ENCODE peak calls at places on chromosomes 11 and 22, in five cellular contexts. N, G, O, I and K are unnamed samples.

GRCh38 chr11:44983786-44984185 is 33.1 kb upstream of the TP53I11 start:
- DNase-seq in N (no peak), G (no peak), O (no peak), I (no peak), K (no peak)

GRCh38 chr11:74474316-74474715 is 7.0 kb upstream of the KCNE3 start:
- DNase-seq in N (no peak), G (no peak), O (no peak), I (no peak), K (no peak)

GRCh38 chr11:60498853-60499252 is 6.3 kb downstream of the MS4A12 start:
- DNase-seq in N (no peak), G (no peak), O (no peak), I (no peak), K (no peak)

GRCh38 chr11:65640483-65641207 is 2.7 kb downstream of the SIPA1 start:
- DNase-seq in N (no peak), G (no peak), O (no peak), I (no peak), K (no peak)

GRCh38 chr11:84645988-84646689 is 981.0 kb downstream of the DLG2 start:
- DNase-seq in N (no peak), G (no peak), O (no peak), I (no peak), K (no peak)

GRCh38 chr11:2846470-2846869 is 39.1 kb downstream of the CDKN1C start:
- DNase-seq in N (no peak), G (no peak), O (no peak), I (no peak), K (no peak)

GRCh38 chr11:65305501-65306268 is 9.0 kb upstream of the CDC42EP2 start:
- DNase-seq in N (peak; percentile 81), G (no peak), O (peak; percentile 60), I (no peak), K (no peak)

GRCh38 chr11:2781413-2782274 is 81.8 kb upstream of the KCNQ1OT1 start:
- DNase-seq in N (no peak), G (no peak), O (no peak), I (peak; percentile 62), K (no peak)

GRCh38 chr11:134904103-134904502 is 492.1 kb upstream of the B3GAT1 start:
- DNase-seq in N (no peak), G (no peak), O (no peak), I (no peak), K (no peak)

GRCh38 chr11:86740628-86741488 is 59.5 kb upstream of the PRSS23 start:
- DNase-seq in N (peak; percentile 97), G (peak; percentile 98), O (peak; percentile 95), I (peak; percentile 88), K (peak; percentile 91)

GRCh38 chr11:2137202-2138071 is 1.8 kb downstream of the IGF2 start:
- DNase-seq in N (peak; percentile 93), G (peak; percentile 11), O (peak; percentile 62), I (no peak), K (peak; percentile 35)

GRCh38 chr11:69535928-69536327 is 54.5 kb downstream of the LINC01488 start:
- DNase-seq in N (no peak), G (no peak), O (no peak), I (no peak), K (no peak)

GRCh38 chr11:46450846-46451470 is 59.4 kb upstream of the CHRM4 start:
- DNase-seq in N (no peak), G (peak; percentile 94), O (no peak), I (no peak), K (no peak)

GRCh38 chr11:94417386-94417987 is 16.3 kb upstream of the GPR83 start:
- DNase-seq in N (peak; percentile 65), G (peak; percentile 77), O (peak; percentile 24), I (no peak), K (no peak)

GRCh38 chr22:49021926-49022815 is 805.5 kb downstream of the BRD1 start:
- DNase-seq in N (no peak), G (no peak), O (no peak), I (peak; percentile 60), K (no peak)

GRCh38 chr22:28283025-28283654 is 364.1 kb upstream of the PITPNB start:
- DNase-seq in N (peak; percentile 59), G (peak; percentile 53), O (peak; percentile 5), I (no peak), K (no peak)

GRCh38 chr11:2886191-2886894 is 768 bp upstream of the CDKN1C start:
- DNase-seq in N (peak; percentile 61), G (peak; percentile 13), O (no peak), I (no peak), K (no peak)

GRCh38 chr22:41943661-41944209 is 3.2 kb downstream of the CENPM start:
- DNase-seq in N (peak; percentile 59), G (peak; percentile 29), O (peak; percentile 27), I (no peak), K (no peak)

DNA sequence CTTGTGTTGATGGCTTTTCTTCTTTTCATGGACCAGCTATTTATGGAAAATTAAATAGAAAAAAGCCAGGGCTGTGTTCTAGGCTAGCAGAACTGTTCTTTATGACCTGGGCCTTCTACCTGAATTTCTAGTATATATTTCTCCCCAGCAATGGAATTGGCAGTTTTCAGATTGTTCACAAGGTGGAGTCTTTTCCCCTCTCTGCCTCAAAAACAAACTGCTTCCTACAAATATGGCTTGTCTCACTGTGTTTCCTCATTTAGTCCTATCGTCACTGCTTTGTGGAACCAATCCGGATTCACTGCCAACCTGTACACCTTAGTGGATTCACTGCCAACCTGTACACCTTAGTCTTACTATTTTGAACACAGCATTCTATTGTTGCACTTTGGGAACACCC is 5.0 kb upstream of the APOL5 start:
- DNase-seq in N (no peak), G (no peak), O (no peak), I (no peak), K (no peak)
- TF ChIP-seq CTCF in N (no peak), G (no peak), O (peak; percentile 11), I (no peak), K (no peak)

GRCh38 chr11:12871251-12871650 is 137.9 kb upstream of the RASSF10 start:
- DNase-seq in N (peak; percentile 39), G (no peak), O (no peak), I (no peak), K (no peak)

GRCh38 chr11:12871788-12872321 is 137.3 kb upstream of the RASSF10 start:
- DNase-seq in N (peak; percentile 45), G (peak; percentile 22), O (no peak), I (no peak), K (no peak)

GRCh38 chr11:12865871-12866595 is 143.1 kb upstream of the RASSF10 start:
- DNase-seq in N (no peak), G (no peak), O (no peak), I (no peak), K (no peak)

GRCh38 chr11:12867531-12867930 is 141.6 kb upstream of the RASSF10 start:
- DNase-seq in N (no peak), G (no peak), O (no peak), I (no peak), K (no peak)

GRCh38 chr11:12868315-12869073 is 140.6 kb upstream of the RASSF10 start:
- DNase-seq in N (peak; percentile 47), G (peak; percentile 39), O (no peak), I (no peak), K (no peak)
- TF ChIP-seq CTCF in N (no peak), G (peak; percentile 38), O (peak; percentile 49), I (no peak), K (peak; percentile 29)

GRCh38 chr11:121534131-121535093 is 81.6 kb upstream of the SORL1-AS1 start:
- DNase-seq in N (peak; percentile 80), G (peak; percentile 63), O (no peak), I (no peak), K (no peak)
- TF ChIP-seq CTCF in N (peak; percentile 65), G (peak; percentile 67), O (peak; percentile 41), I (peak; percentile 30), K (peak; percentile 68)

DNA sequence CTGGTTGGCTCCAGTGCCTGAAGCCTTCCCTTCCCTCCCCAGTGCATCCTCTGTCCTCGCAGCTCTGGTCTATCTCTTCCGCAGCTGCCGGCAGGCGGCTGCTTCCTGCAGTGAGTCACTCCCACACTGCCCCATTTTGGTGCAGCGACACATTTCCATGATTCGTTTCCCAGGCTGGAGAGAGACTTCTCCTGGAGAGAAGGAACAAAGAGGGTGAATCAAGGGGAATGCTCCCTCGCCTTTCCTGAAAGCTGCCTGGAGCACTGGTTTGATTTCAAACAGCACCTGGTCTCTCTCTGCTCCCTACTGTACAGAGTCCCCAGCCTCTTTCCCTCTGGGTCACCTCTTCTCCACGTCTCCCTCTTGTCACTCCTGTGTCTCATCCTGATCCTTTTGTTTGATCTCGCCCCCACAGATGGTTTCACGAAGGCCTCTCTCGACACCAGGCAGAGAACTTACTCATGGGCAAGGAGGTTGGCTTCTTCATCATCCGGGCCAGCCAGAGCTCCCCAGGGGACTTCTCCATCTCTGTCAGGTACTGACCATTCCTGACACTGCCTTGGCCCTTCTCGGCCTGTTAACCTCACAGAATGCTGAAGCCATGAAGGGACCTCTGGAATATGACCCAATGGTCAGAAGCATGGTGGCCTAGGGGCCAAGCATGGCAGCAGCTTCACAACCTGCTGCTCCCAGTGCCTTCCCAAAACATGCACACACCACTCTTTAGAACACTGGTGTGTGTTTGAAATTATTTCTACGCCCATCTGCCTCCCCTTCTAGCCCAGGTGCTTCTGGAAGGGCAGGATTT is at the start of gene TMA7B:
- DNase-seq in N (peak; percentile 66), G (peak; percentile 33), O (peak; percentile 49), I (no peak), K (no peak)
- TF ChIP-seq CTCF in N (peak; percentile 38), G (peak; percentile 41), O (peak; percentile 66), I (no peak), K (peak; percentile 56)

GRCh38 chr11:70948416-70948815 is 304.0 kb downstream of the SHANK2 start:
- DNase-seq in N (no peak), G (no peak), O (no peak), I (no peak), K (no peak)

GRCh38 chr11:70944141-70944540 is 308.2 kb downstream of the SHANK2 start:
- DNase-seq in N (no peak), G (no peak), O (no peak), I (no peak), K (no peak)

GRCh38 chr11:70944636-70945035 is 307.7 kb downstream of the SHANK2 start:
- DNase-seq in N (no peak), G (no peak), O (no peak), I (no peak), K (no peak)

GRCh38 chr11:70942593-70942992 is 309.8 kb downstream of the SHANK2 start:
- DNase-seq in N (peak; percentile 7), G (no peak), O (no peak), I (no peak), K (no peak)
- TF ChIP-seq CTCF in N (no peak), G (peak; percentile 16), O (peak; percentile 56), I (no peak), K (no peak)

GRCh38 chr11:67482736-67483497 is at the start of gene AIP:
- DNase-seq in N (peak; percentile 99), G (peak; percentile 98), O (peak; percentile 97), I (peak; percentile 98), K (peak; percentile 86)
- TF ChIP-seq CTCF in N (no peak), G (peak; percentile 44), O (peak; percentile 24), I (no peak), K (peak; percentile 21)

DNA sequence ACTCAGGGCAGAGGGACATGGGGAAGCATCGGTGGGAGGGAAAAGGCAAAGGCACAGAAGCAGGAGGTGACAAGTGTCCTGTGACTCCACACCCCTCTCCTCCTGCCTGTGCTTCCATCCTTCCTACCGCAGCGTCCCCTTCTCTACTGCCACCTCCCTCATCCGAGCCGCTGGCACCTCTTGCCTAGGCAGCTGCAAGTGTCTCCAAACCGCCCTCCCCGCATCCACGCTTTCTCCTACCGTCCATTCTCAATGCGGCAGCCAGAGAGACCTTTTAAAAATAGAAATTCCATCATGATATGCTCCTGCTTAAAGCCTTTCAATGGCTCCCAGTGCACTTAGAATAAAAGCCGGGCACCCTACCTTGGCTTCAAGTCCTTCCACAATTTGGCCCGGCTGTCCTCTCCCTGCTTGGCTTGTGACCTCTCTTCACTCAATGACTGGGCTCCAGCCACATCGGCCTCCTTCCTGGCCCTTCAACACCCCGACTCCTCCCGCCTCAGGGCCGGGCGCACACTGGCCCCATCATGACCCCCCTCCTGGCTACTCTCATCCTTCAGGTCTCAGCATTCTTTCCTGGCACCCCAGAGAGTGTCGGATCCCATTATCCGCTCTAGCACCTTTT is 16.5 kb downstream of the LRRC10B start:
- DNase-seq in N (no peak), G (no peak), O (no peak), I (no peak), K (no peak)
- TF ChIP-seq CTCF in N (no peak), G (no peak), O (no peak), I (no peak), K (no peak)